ENCODE peak calls at places on chromosomes 3 and 15, in eight cellular contexts. M is AG04450, Q is kidney, U is endothelial cell of umbilical vein, P is cardiac muscle cell, G is psoas muscle, N is B cell, T is HCT116. R is an unnamed sample.

GRCh38 chr3:186525369-186526255 is 18.6 kb downstream of the CRYGS start:
- DNase-seq in M (no peak), Q (no peak), U (no peak), P (no peak), G (no peak), N (no peak), T (no peak), R (no peak)

GRCh38 chr15:98842192-98842972 is 165.2 kb downstream of the PGPEP1L start:
- DNase-seq in M (no peak), Q (no peak), U (no peak), P (no peak), G (no peak), N (no peak), T (no peak), R (no peak)

GRCh38 chr3:53243165-53243564 is 12.7 kb downstream of the TKT start:
- DNase-seq in M (no peak), Q (no peak), U (peak; percentile 58), P (peak; percentile 35), G (peak; percentile 61), N (no peak), T (no peak), R (no peak)

GRCh38 chr3:143138948-143139347 is 19.4 kb downstream of the CHST2 start:
- DNase-seq in M (no peak), Q (no peak), U (no peak), P (no peak), G (no peak), N (no peak), T (no peak), R (no peak)

GRCh38 chr3:8838765-8839423 is 69.5 kb upstream of the OXTR start:
- DNase-seq in M (no peak), Q (no peak), U (no peak), P (no peak), G (no peak), N (no peak), T (no peak), R (no peak)

GRCh38 chr3:43737001-43737440 is 46.3 kb downstream of the ABHD5 start:
- DNase-seq in M (no peak), Q (no peak), U (no peak), P (no peak), G (no peak), N (no peak), T (no peak), R (no peak)

GRCh38 chr3:30826381-30827061 is 67.9 kb downstream of the GADL1 start:
- DNase-seq in M (no peak), Q (peak; percentile 15), U (peak; percentile 20), P (no peak), G (no peak), N (no peak), T (no peak), R (no peak)

GRCh38 chr15:48186271-48186670 is 5.2 kb upstream of the CTXN2 start:
- DNase-seq in M (no peak), Q (no peak), U (no peak), P (no peak), G (no peak), N (no peak), T (no peak), R (no peak)

GRCh38 chr15:63212050-63212973 is 22.9 kb downstream of the RAB8B start:
- DNase-seq in M (no peak), Q (no peak), U (peak; percentile 51), P (no peak), G (no peak), N (no peak), T (no peak), R (no peak)

GRCh38 chr3:142586803-142587406 is 8.4 kb upstream of the ATR start:
- DNase-seq in M (peak; percentile 32), Q (no peak), U (peak; percentile 79), P (peak; percentile 86), G (no peak), N (no peak), T (peak; percentile 80), R (no peak)

GRCh38 chr15:85289677-85290365 is 90.6 kb upstream of the AKAP13 start:
- DNase-seq in M (no peak), Q (no peak), U (peak; percentile 46), P (peak; percentile 59), G (peak; percentile 72), N (no peak), T (peak; percentile 58), R (no peak)

GRCh38 chr15:63077952-63078351 is 35.4 kb downstream of the TPM1 start:
- DNase-seq in M (no peak), Q (no peak), U (no peak), P (no peak), G (no peak), N (no peak), T (no peak), R (no peak)

GRCh38 chr15:67127925-67128324 is 62.5 kb downstream of the SMAD3 start:
- DNase-seq in M (peak; percentile 94), Q (no peak), U (peak; percentile 62), P (no peak), G (no peak), N (peak; percentile 26), T (peak; percentile 76), R (peak; percentile 83)

GRCh38 chr3:69232447-69232846 is 110.1 kb upstream of the LMOD3 start:
- DNase-seq in M (no peak), Q (no peak), U (no peak), P (no peak), G (no peak), N (no peak), T (no peak), R (no peak)

GRCh38 chr15:77584201-77584600 is 48.5 kb downstream of the LINGO1 start:
- DNase-seq in M (no peak), Q (peak; percentile 22), U (no peak), P (peak; percentile 64), G (no peak), N (no peak), T (no peak), R (no peak)

GRCh38 chr3:193593666-193594025 is 638 bp downstream of the OPA1 start:
- DNase-seq in M (no peak), Q (no peak), U (peak; percentile 50), P (peak; percentile 13), G (no peak), N (no peak), T (no peak), R (no peak)

GRCh38 chr3:181619897-181620296 is 91.8 kb upstream of the SOX2 start:
- DNase-seq in M (no peak), Q (no peak), U (no peak), P (no peak), G (no peak), N (no peak), T (no peak), R (no peak)

DNA sequence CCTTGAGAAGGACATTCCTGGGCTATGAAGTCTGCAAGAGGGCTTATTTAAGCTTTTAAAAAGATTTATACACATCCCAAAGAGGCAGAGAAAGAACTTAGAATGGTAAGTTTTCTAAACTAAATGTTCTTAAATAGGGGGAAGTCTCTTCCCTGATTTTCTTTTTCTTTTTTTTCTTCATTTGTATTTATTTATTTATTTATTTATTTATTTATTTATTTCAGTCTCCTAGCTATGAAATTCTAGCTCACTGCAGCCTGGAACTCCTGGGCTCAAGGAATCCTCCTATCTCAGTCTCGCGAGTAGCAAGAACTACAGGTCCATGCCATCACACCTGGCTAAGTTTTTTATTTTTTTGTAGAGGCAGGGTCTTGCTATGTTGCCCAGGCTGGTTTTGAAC is 12.7 kb upstream of the MOBP start:
- DNase-seq in M (no peak), Q (no peak), U (no peak), P (no peak), G (no peak), N (no peak), T (no peak), R (no peak)
- TF ChIP-seq CTCF in M (no peak), Q (no peak), U (no peak), P (no peak), G (no peak), N (no peak), T (no peak), R (no peak)

GRCh38 chr3:38163117-38163870 is 2.0 kb upstream of the OXSR1 start:
- DNase-seq in M (no peak), Q (no peak), U (no peak), P (no peak), G (no peak), N (no peak), T (no peak), R (no peak)
- TF ChIP-seq CTCF in M (no peak), Q (no peak), U (no peak), P (no peak), G (peak; percentile 10), N (peak; percentile 29), T (peak; percentile 26), R (no peak)

DNA sequence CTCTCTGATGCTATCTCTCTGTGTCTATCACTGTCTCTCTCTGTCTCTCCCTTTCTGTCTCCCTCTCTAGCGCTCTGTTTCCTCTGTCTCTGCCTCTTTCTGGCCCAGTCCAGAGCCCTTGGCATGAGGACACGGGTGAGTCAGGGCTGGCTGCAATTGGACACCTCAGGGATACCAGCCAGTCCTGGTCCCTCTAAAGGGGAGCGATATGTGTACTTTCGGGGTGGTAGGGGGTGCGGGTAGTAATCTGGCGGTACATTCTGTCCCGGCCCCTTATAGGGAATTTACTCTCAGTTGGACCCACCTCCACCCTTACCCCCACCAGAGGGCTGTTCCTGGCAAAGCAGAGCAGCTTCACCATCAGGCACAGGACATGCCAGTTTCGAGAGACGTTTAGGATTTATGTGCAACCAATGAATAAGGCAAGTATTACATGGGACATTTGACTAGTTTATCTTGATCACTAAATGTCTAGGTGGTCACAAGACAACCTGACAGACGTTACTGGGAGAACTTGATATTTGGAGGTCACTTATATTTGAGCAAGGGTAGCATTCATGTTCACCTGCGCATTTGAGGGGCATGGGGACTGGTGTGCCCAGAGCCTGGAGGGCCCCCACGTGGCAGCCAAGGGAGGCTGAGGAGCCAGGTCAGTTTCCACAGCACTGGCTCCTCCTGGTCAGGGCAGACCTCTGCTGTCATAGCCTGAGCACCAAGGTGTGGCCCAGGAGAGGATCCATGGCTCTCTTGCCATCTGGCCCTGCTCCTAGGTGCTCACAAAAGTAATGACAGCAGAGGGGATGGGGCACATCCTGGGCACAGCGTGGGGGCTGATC is 256.1 kb downstream of the PLCL2 start:
- DNase-seq in M (no peak), Q (no peak), U (no peak), P (no peak), G (peak; percentile 90), N (no peak), T (no peak), R (no peak)
- TF ChIP-seq CTCF in M (no peak), Q (no peak), U (no peak), P (no peak), G (peak; percentile 33), N (no peak), T (peak; percentile 26), R (no peak)

GRCh38 chr3:64895095-64895494 is 207.3 kb upstream of the ADAMTS9 start:
- DNase-seq in M (no peak), Q (no peak), U (no peak), P (no peak), G (no peak), N (no peak), T (no peak), R (no peak)

GRCh38 chr3:64892664-64893309 is 205.0 kb upstream of the ADAMTS9 start:
- DNase-seq in M (no peak), Q (no peak), U (no peak), P (no peak), G (no peak), N (no peak), T (no peak), R (no peak)

GRCh38 chr3:64900220-64900619 is 212.4 kb upstream of the ADAMTS9 start:
- DNase-seq in M (no peak), Q (no peak), U (no peak), P (peak; percentile 21), G (no peak), N (no peak), T (no peak), R (no peak)

GRCh38 chr3:64898941-64899340 is 211.1 kb upstream of the ADAMTS9 start:
- DNase-seq in M (no peak), Q (no peak), U (no peak), P (no peak), G (no peak), N (no peak), T (no peak), R (no peak)

GRCh38 chr3:64896173-64896925 is 208.5 kb upstream of the ADAMTS9 start:
- DNase-seq in M (no peak), Q (no peak), U (no peak), P (no peak), G (no peak), N (no peak), T (no peak), R (no peak)
- TF ChIP-seq CTCF in M (no peak), Q (no peak), U (no peak), P (no peak), G (no peak), N (no peak), T (no peak), R (no peak)

R was measured in CD14-positive monocyte.